ENCODE peak calls at places on chromosome 16, in six cellular contexts. One of them, this sample, is unnamed.

GRCh38 chr16:88014954-88015805 is 63.9 kb downstream of the BANP start:
- DNase-seq in heart right ventricle: no peak
- DNase-seq in body of pancreas: no peak
- DNase-seq in hypothalamus: no peak
- DNase-seq in midbrain: no peak
- DNase-seq in non-pigmented ciliary epithelial cell: no peak
- DNase-seq in this sample: no peak

GRCh38 chr16:46884513-46885293 is 541 bp downstream of the GPT2 start:
- DNase-seq in non-pigmented ciliary epithelial cell: no peak
- DNase-seq in heart right ventricle: no peak
- DNase-seq in hypothalamus: peak
- DNase-seq in body of pancreas: peak
- DNase-seq in midbrain: peak
- DNase-seq in this sample: no peak

GRCh38 chr16:81263470-81264200 is 25.1 kb downstream of the BCO1 start:
- DNase-seq in midbrain: no peak
- DNase-seq in non-pigmented ciliary epithelial cell: no peak
- DNase-seq in heart right ventricle: peak
- DNase-seq in body of pancreas: peak
- DNase-seq in hypothalamus: no peak
- DNase-seq in this sample: no peak

GRCh38 chr16:87556941-87557459 is 45.3 kb upstream of the JPH3 start:
- DNase-seq in midbrain: no peak
- DNase-seq in hypothalamus: no peak
- DNase-seq in heart right ventricle: peak
- DNase-seq in non-pigmented ciliary epithelial cell: no peak
- DNase-seq in body of pancreas: no peak
- DNase-seq in this sample: no peak

GRCh38 chr16:54929090-54930033 is 1.3 kb upstream of the IRX5 start:
- DNase-seq in body of pancreas: peak
- DNase-seq in hypothalamus: peak
- DNase-seq in non-pigmented ciliary epithelial cell: peak
- DNase-seq in midbrain: peak
- DNase-seq in heart right ventricle: peak
- DNase-seq in this sample: no peak

GRCh38 chr16:87931504-87931903 is 4.8 kb downstream of the CA5A start:
- DNase-seq in hypothalamus: no peak
- DNase-seq in heart right ventricle: no peak
- DNase-seq in non-pigmented ciliary epithelial cell: no peak
- DNase-seq in body of pancreas: no peak
- DNase-seq in midbrain: no peak
- DNase-seq in this sample: no peak

GRCh38 chr16:69709456-69710084 is 16.8 kb downstream of the NQO1 start:
- DNase-seq in non-pigmented ciliary epithelial cell: no peak
- DNase-seq in hypothalamus: no peak
- DNase-seq in body of pancreas: peak
- DNase-seq in heart right ventricle: no peak
- DNase-seq in midbrain: peak
- DNase-seq in this sample: peak

GRCh38 chr16:2969545-2970521 is 685 bp downstream of the PAQR4 start:
- DNase-seq in non-pigmented ciliary epithelial cell: no peak
- DNase-seq in midbrain: peak
- DNase-seq in hypothalamus: peak
- DNase-seq in heart right ventricle: peak
- DNase-seq in body of pancreas: peak
- DNase-seq in this sample: peak

GRCh38 chr16:83272201-83272600 is 535.6 kb upstream of the HSBP1 start:
- DNase-seq in non-pigmented ciliary epithelial cell: peak
- DNase-seq in body of pancreas: no peak
- DNase-seq in hypothalamus: no peak
- DNase-seq in heart right ventricle: no peak
- DNase-seq in midbrain: no peak
- DNase-seq in this sample: no peak

GRCh38 chr16:57386381-57386951 is 14.2 kb downstream of the CX3CL1 start:
- DNase-seq in hypothalamus: no peak
- DNase-seq in body of pancreas: no peak
- DNase-seq in heart right ventricle: peak
- DNase-seq in midbrain: no peak
- DNase-seq in non-pigmented ciliary epithelial cell: no peak
- DNase-seq in this sample: no peak

GRCh38 chr16:10003486-10003885 is 178.7 kb downstream of the GRIN2A start:
- DNase-seq in body of pancreas: no peak
- DNase-seq in hypothalamus: no peak
- DNase-seq in midbrain: no peak
- DNase-seq in non-pigmented ciliary epithelial cell: no peak
- DNase-seq in heart right ventricle: no peak
- DNase-seq in this sample: no peak

GRCh38 chr16:28181557-28181914 is 30.2 kb downstream of the XPO6 start:
- DNase-seq in hypothalamus: no peak
- DNase-seq in non-pigmented ciliary epithelial cell: peak
- DNase-seq in heart right ventricle: peak
- DNase-seq in body of pancreas: peak
- DNase-seq in midbrain: no peak
- DNase-seq in this sample: peak

GRCh38 chr16:84220851-84221250 is 19.0 kb downstream of the KCNG4 start:
- DNase-seq in non-pigmented ciliary epithelial cell: peak
- DNase-seq in midbrain: no peak
- DNase-seq in hypothalamus: no peak
- DNase-seq in heart right ventricle: no peak
- DNase-seq in body of pancreas: no peak
- DNase-seq in this sample: no peak

GRCh38 chr16:68090526-68090925 is 5.4 kb downstream of the NFATC3 start:
- DNase-seq in body of pancreas: no peak
- DNase-seq in hypothalamus: no peak
- DNase-seq in non-pigmented ciliary epithelial cell: no peak
- DNase-seq in heart right ventricle: no peak
- DNase-seq in midbrain: no peak
- DNase-seq in this sample: no peak

GRCh38 chr16:53224932-53225533 is 170.2 kb downstream of the CHD9 start:
- DNase-seq in midbrain: no peak
- DNase-seq in body of pancreas: no peak
- DNase-seq in heart right ventricle: no peak
- DNase-seq in hypothalamus: no peak
- DNase-seq in non-pigmented ciliary epithelial cell: no peak
- DNase-seq in this sample: no peak

GRCh38 chr16:1773703-1774455 is 945 bp upstream of the MRPS34 start:
- DNase-seq in hypothalamus: no peak
- DNase-seq in non-pigmented ciliary epithelial cell: no peak
- DNase-seq in midbrain: no peak
- DNase-seq in body of pancreas: no peak
- DNase-seq in heart right ventricle: no peak
- DNase-seq in this sample: no peak

GRCh38 chr16:3456374-3456773 is 12.9 kb downstream of the NAA60 start:
- DNase-seq in heart right ventricle: peak
- DNase-seq in midbrain: peak
- DNase-seq in body of pancreas: peak
- DNase-seq in hypothalamus: no peak
- DNase-seq in non-pigmented ciliary epithelial cell: no peak
- DNase-seq in this sample: no peak

GRCh38 chr16:49757744-49758069 is 98.2 kb downstream of the ZNF423 start:
- DNase-seq in hypothalamus: no peak
- DNase-seq in midbrain: no peak
- DNase-seq in heart right ventricle: no peak
- DNase-seq in body of pancreas: no peak
- DNase-seq in non-pigmented ciliary epithelial cell: no peak
- DNase-seq in this sample: no peak

GRCh38 chr16:19835989-19836421 is 48.6 kb downstream of the GPRC5B start:
- DNase-seq in hypothalamus: no peak
- DNase-seq in heart right ventricle: no peak
- DNase-seq in body of pancreas: no peak
- DNase-seq in midbrain: no peak
- DNase-seq in non-pigmented ciliary epithelial cell: no peak
- DNase-seq in this sample: no peak

GRCh38 chr16:57019746-57020145 is 30.4 kb downstream of the NLRC5 start:
- DNase-seq in midbrain: no peak
- DNase-seq in body of pancreas: no peak
- DNase-seq in non-pigmented ciliary epithelial cell: no peak
- DNase-seq in heart right ventricle: no peak
- DNase-seq in hypothalamus: no peak
- DNase-seq in this sample: no peak

GRCh38 chr16:23509763-23510153 is 536 bp downstream of the GGA2 start:
- DNase-seq in body of pancreas: peak
- DNase-seq in non-pigmented ciliary epithelial cell: no peak
- DNase-seq in hypothalamus: peak
- DNase-seq in heart right ventricle: peak
- DNase-seq in midbrain: no peak
- DNase-seq in this sample: no peak

GRCh38 chr16:75703341-75703740 is 2.1 kb upstream of the DUXB start:
- DNase-seq in hypothalamus: no peak
- DNase-seq in midbrain: no peak
- DNase-seq in body of pancreas: no peak
- DNase-seq in non-pigmented ciliary epithelial cell: peak
- DNase-seq in heart right ventricle: no peak
- DNase-seq in this sample: no peak

GRCh38 chr16:29814592-29814991 is 1.4 kb upstream of the PAGR1 start:
- DNase-seq in heart right ventricle: no peak
- DNase-seq in midbrain: no peak
- DNase-seq in body of pancreas: no peak
- DNase-seq in hypothalamus: no peak
- DNase-seq in non-pigmented ciliary epithelial cell: no peak
- DNase-seq in this sample: no peak

GRCh38 chr16:30928390-30928789 is 5.0 kb downstream of the FBXL19 start:
- DNase-seq in midbrain: no peak
- DNase-seq in heart right ventricle: no peak
- DNase-seq in hypothalamus: no peak
- DNase-seq in body of pancreas: no peak
- DNase-seq in non-pigmented ciliary epithelial cell: no peak
- DNase-seq in this sample: no peak

GRCh38 chr16:85290626-85291301 is 178.5 kb upstream of the CIBAR2 start:
- DNase-seq in body of pancreas: no peak
- DNase-seq in heart right ventricle: no peak
- DNase-seq in hypothalamus: no peak
- DNase-seq in midbrain: no peak
- DNase-seq in non-pigmented ciliary epithelial cell: no peak
- DNase-seq in this sample: no peak

GRCh38 chr16:62253926-62254325 is 217.7 kb upstream of the CDH8 start:
- DNase-seq in non-pigmented ciliary epithelial cell: no peak
- DNase-seq in midbrain: no peak
- DNase-seq in hypothalamus: no peak
- DNase-seq in body of pancreas: no peak
- DNase-seq in heart right ventricle: no peak
- DNase-seq in this sample: no peak

GRCh38 chr16:87033541-87034300 is 283.5 kb downstream of the C16orf95 start:
- DNase-seq in body of pancreas: no peak
- DNase-seq in midbrain: no peak
- DNase-seq in hypothalamus: no peak
- DNase-seq in non-pigmented ciliary epithelial cell: no peak
- DNase-seq in heart right ventricle: peak
- DNase-seq in this sample: no peak

GRCh38 chr16:86680137-86680536 is 101.8 kb downstream of the FOXL1 start:
- DNase-seq in hypothalamus: no peak
- DNase-seq in heart right ventricle: no peak
- DNase-seq in midbrain: no peak
- DNase-seq in body of pancreas: no peak
- DNase-seq in non-pigmented ciliary epithelial cell: no peak
- DNase-seq in this sample: no peak

GRCh38 chr16:19223235-19223847 is 55.3 kb downstream of the SYT17 start:
- DNase-seq in heart right ventricle: no peak
- DNase-seq in body of pancreas: peak
- DNase-seq in non-pigmented ciliary epithelial cell: no peak
- DNase-seq in hypothalamus: no peak
- DNase-seq in midbrain: no peak
- DNase-seq in this sample: peak

GRCh38 chr16:760498-761343 is at the start of gene MSLN:
- DNase-seq in hypothalamus: no peak
- DNase-seq in heart right ventricle: no peak
- DNase-seq in non-pigmented ciliary epithelial cell: no peak
- DNase-seq in midbrain: no peak
- DNase-seq in body of pancreas: no peak
- DNase-seq in this sample: peak

GRCh38 chr16:66948034-66948821 is 12.8 kb upstream of the CES3 start:
- DNase-seq in body of pancreas: no peak
- DNase-seq in midbrain: peak
- DNase-seq in non-pigmented ciliary epithelial cell: no peak
- DNase-seq in heart right ventricle: no peak
- DNase-seq in hypothalamus: no peak
- DNase-seq in this sample: no peak